ENCODE peak calls at places on chromosomes 1 and 21, in five cellular contexts. One of them, this sample, is unnamed.

GRCh38 chr21:10466200-10466599 is 55.2 kb upstream of the TPTE start:
- DNase-seq in coronary artery: no peak
- DNase-seq in colonic mucosa: no peak
- DNase-seq in cardiac muscle cell: no peak
- DNase-seq in fibroblast of lung: no peak
- DNase-seq in this sample: no peak

GRCh38 chr1:55287732-55288131 is 72.6 kb upstream of the USP24 start:
- DNase-seq in colonic mucosa: no peak
- DNase-seq in coronary artery: no peak
- DNase-seq in fibroblast of lung: no peak
- DNase-seq in cardiac muscle cell: no peak
- DNase-seq in this sample: no peak

GRCh38 chr1:227131193-227131592 is 187.1 kb downstream of the CDC42BPA start:
- DNase-seq in fibroblast of lung: peak; percentile 57
- DNase-seq in colonic mucosa: no peak
- DNase-seq in coronary artery: no peak
- DNase-seq in cardiac muscle cell: peak; percentile 63
- DNase-seq in this sample: no peak

GRCh38 chr1:226111865-226112395 is 49.4 kb downstream of the H3-3A start:
- DNase-seq in fibroblast of lung: no peak
- DNase-seq in cardiac muscle cell: no peak
- DNase-seq in coronary artery: no peak
- DNase-seq in colonic mucosa: no peak
- DNase-seq in this sample: no peak

GRCh38 chr1:110619412-110620249 is 13.5 kb upstream of the KCNA2 start:
- DNase-seq in colonic mucosa: peak; percentile 78
- DNase-seq in coronary artery: no peak
- DNase-seq in cardiac muscle cell: peak; percentile 89
- DNase-seq in fibroblast of lung: peak; percentile 64
- DNase-seq in this sample: no peak

GRCh38 chr1:98523256-98523655 is 138.3 kb upstream of the SNX7 start:
- DNase-seq in fibroblast of lung: no peak
- DNase-seq in coronary artery: no peak
- DNase-seq in cardiac muscle cell: no peak
- DNase-seq in colonic mucosa: no peak
- DNase-seq in this sample: no peak

GRCh38 chr21:44911384-44912157 is 9.1 kb downstream of the ITGB2 start:
- DNase-seq in fibroblast of lung: no peak
- DNase-seq in colonic mucosa: peak; percentile 88
- DNase-seq in cardiac muscle cell: no peak
- DNase-seq in coronary artery: no peak
- DNase-seq in this sample: no peak

GRCh38 chr21:44940116-44940631 is 345 bp downstream of the SLX9 start:
- DNase-seq in colonic mucosa: no peak
- DNase-seq in cardiac muscle cell: no peak
- DNase-seq in fibroblast of lung: no peak
- DNase-seq in coronary artery: no peak
- DNase-seq in this sample: no peak

GRCh38 chr1:12549460-12550349 is 68.3 kb downstream of the DHRS3 start:
- DNase-seq in colonic mucosa: peak; percentile 79
- DNase-seq in coronary artery: peak; percentile 88
- DNase-seq in cardiac muscle cell: peak; percentile 80
- DNase-seq in fibroblast of lung: peak; percentile 74
- DNase-seq in this sample: no peak

GRCh38 chr1:157505481-157506272 is 46.6 kb downstream of the FCRL5 start:
- DNase-seq in cardiac muscle cell: peak; percentile 70
- DNase-seq in coronary artery: no peak
- DNase-seq in fibroblast of lung: peak; percentile 47
- DNase-seq in colonic mucosa: peak; percentile 69
- DNase-seq in this sample: no peak

GRCh38 chr1:201562659-201563405 is 23.9 kb downstream of the NAV1 start:
- DNase-seq in coronary artery: peak; percentile 66
- DNase-seq in colonic mucosa: no peak
- DNase-seq in fibroblast of lung: peak; percentile 77
- DNase-seq in cardiac muscle cell: peak; percentile 71
- DNase-seq in this sample: no peak

GRCh38 chr1:160779662-160780397 is 16.1 kb upstream of the LY9 start:
- DNase-seq in coronary artery: no peak
- DNase-seq in colonic mucosa: peak; percentile 38
- DNase-seq in cardiac muscle cell: peak; percentile 7
- DNase-seq in fibroblast of lung: no peak
- DNase-seq in this sample: no peak

GRCh38 chr1:199312626-199313025 is 673.8 kb downstream of the PTPRC start:
- DNase-seq in coronary artery: no peak
- DNase-seq in fibroblast of lung: no peak
- DNase-seq in colonic mucosa: no peak
- DNase-seq in cardiac muscle cell: no peak
- DNase-seq in this sample: no peak

GRCh38 chr21:28018741-28019669 is 973.7 kb downstream of the LTN1 start:
- DNase-seq in coronary artery: no peak
- DNase-seq in fibroblast of lung: peak; percentile 13
- DNase-seq in cardiac muscle cell: peak; percentile 12
- DNase-seq in colonic mucosa: no peak
- DNase-seq in this sample: no peak

GRCh38 chr1:208242829-208243521 is 1.2 kb downstream of the PLXNA2 start:
- DNase-seq in fibroblast of lung: peak; percentile 29
- DNase-seq in colonic mucosa: no peak
- DNase-seq in coronary artery: no peak
- DNase-seq in cardiac muscle cell: no peak
- DNase-seq in this sample: no peak

GRCh38 chr21:35988396-35989140 is 71.8 kb downstream of the SETD4 start:
- DNase-seq in coronary artery: no peak
- DNase-seq in fibroblast of lung: no peak
- DNase-seq in colonic mucosa: no peak
- DNase-seq in cardiac muscle cell: no peak
- DNase-seq in this sample: no peak

GRCh38 chr1:24996983-24997893 is 67.2 kb upstream of the RUNX3 start:
- DNase-seq in cardiac muscle cell: no peak
- DNase-seq in fibroblast of lung: no peak
- DNase-seq in colonic mucosa: no peak
- DNase-seq in coronary artery: no peak
- DNase-seq in this sample: no peak

GRCh38 chr1:201686709-201687455 is 142.1 kb upstream of the IPO9 start:
- DNase-seq in colonic mucosa: peak; percentile 66
- DNase-seq in cardiac muscle cell: no peak
- DNase-seq in fibroblast of lung: no peak
- DNase-seq in coronary artery: no peak
- DNase-seq in this sample: no peak

GRCh38 chr1:2845874-2846273 is 44.4 kb upstream of the TTC34 start:
- DNase-seq in cardiac muscle cell: no peak
- DNase-seq in colonic mucosa: no peak
- DNase-seq in fibroblast of lung: no peak
- DNase-seq in coronary artery: no peak
- DNase-seq in this sample: no peak

GRCh38 chr1:27166929-27167328 is 12.0 kb upstream of the SLC9A1 start:
- DNase-seq in colonic mucosa: no peak
- DNase-seq in fibroblast of lung: no peak
- DNase-seq in cardiac muscle cell: no peak
- DNase-seq in coronary artery: no peak
- DNase-seq in this sample: no peak

GRCh38 chr1:27166351-27166802 is 11.5 kb upstream of the SLC9A1 start:
- DNase-seq in colonic mucosa: no peak
- DNase-seq in cardiac muscle cell: no peak
- DNase-seq in coronary artery: no peak
- DNase-seq in fibroblast of lung: no peak
- DNase-seq in this sample: no peak

GRCh38 chr1:27161594-27161993 is 6.7 kb upstream of the SLC9A1 start:
- DNase-seq in cardiac muscle cell: no peak
- DNase-seq in coronary artery: no peak
- DNase-seq in fibroblast of lung: no peak
- DNase-seq in colonic mucosa: peak; percentile 55
- DNase-seq in this sample: no peak

GRCh38 chr1:27162090-27162489 is 7.2 kb upstream of the SLC9A1 start:
- DNase-seq in cardiac muscle cell: no peak
- DNase-seq in coronary artery: no peak
- DNase-seq in colonic mucosa: no peak
- DNase-seq in fibroblast of lung: no peak
- DNase-seq in this sample: no peak

DNA sequence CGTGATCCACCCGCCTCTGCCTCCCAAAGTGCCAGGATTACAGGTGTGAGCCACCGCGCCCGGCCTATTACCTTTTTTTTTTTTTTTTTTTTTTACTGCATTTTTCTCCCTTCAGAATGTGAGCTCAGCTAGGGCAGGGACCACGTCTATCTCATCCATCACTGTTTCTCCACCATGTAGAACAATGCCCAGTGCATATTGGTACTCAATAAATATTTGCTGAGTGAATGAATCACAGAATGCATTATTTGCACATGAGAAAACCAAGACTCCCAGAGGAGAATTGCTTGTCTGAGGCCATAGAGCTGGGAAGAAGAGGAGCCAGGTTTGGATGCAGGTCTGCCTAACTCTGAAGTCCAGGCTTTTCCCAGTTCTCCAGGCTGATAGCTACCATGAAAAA is 8.2 kb upstream of the SLC9A1 start:
- DNase-seq in cardiac muscle cell: no peak
- DNase-seq in colonic mucosa: no peak
- DNase-seq in coronary artery: no peak
- DNase-seq in fibroblast of lung: no peak
- DNase-seq in this sample: no peak
- H3K27ac ChIP-seq in cardiac muscle cell: no peak overlapping the region
- H3K27ac ChIP-seq in colonic mucosa: no peak overlapping the region
- H3K27ac ChIP-seq in coronary artery: no peak overlapping the region
- H3K27ac ChIP-seq in fibroblast of lung: no peak overlapping the region
- H3K27ac ChIP-seq in this sample: no peak overlapping the region

GRCh38 chr1:76866566-76866965 is 714 bp upstream of the ST6GALNAC5 start:
- DNase-seq in coronary artery: no peak
- DNase-seq in cardiac muscle cell: peak; percentile 59
- DNase-seq in colonic mucosa: no peak
- DNase-seq in fibroblast of lung: no peak
- DNase-seq in this sample: no peak

GRCh38 chr1:76862447-76862846 is 4.8 kb upstream of the ST6GALNAC5 start:
- DNase-seq in fibroblast of lung: peak; percentile 65
- DNase-seq in coronary artery: no peak
- DNase-seq in colonic mucosa: no peak
- DNase-seq in cardiac muscle cell: no peak
- DNase-seq in this sample: no peak

GRCh38 chr1:76867342-76868130 is at the start of gene ST6GALNAC5:
- DNase-seq in cardiac muscle cell: peak; percentile 48
- DNase-seq in fibroblast of lung: peak; percentile 38
- DNase-seq in colonic mucosa: peak; percentile 17
- DNase-seq in coronary artery: no peak
- DNase-seq in this sample: no peak

GRCh38 chr1:76865696-76866291 is 1.5 kb upstream of the ST6GALNAC5 start:
- DNase-seq in cardiac muscle cell: no peak
- DNase-seq in colonic mucosa: no peak
- DNase-seq in fibroblast of lung: no peak
- DNase-seq in coronary artery: no peak
- DNase-seq in this sample: no peak

DNA sequence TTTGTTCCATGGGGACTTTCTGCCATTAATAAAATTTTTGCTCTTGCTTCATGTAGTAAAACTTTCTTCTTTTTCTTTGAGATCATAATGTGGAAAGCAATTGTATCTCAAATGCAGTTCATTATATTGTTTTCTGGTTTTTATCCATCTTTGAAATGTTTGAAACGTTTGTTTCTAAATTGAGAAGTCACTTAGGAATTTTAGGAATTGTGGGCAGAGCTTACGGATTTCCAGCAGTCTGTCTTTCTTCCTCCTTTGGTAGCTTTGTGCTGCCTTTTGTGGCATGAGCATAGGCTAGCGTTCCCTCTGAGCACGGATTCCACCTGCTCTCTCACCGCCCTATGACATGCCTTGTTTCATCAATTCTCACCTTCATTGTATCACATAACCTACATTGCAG is 2.9 kb upstream of the ST6GALNAC5 start:
- DNase-seq in coronary artery: no peak
- DNase-seq in fibroblast of lung: no peak
- DNase-seq in colonic mucosa: no peak
- DNase-seq in cardiac muscle cell: no peak
- DNase-seq in this sample: no peak
- H3K27ac ChIP-seq in coronary artery: peak overlapping the region; percentile 89
- H3K27ac ChIP-seq in fibroblast of lung: no peak overlapping the region
- H3K27ac ChIP-seq in colonic mucosa: no peak overlapping the region
- H3K27ac ChIP-seq in cardiac muscle cell: no peak overlapping the region
- H3K27ac ChIP-seq in this sample: no peak overlapping the region

DNA sequence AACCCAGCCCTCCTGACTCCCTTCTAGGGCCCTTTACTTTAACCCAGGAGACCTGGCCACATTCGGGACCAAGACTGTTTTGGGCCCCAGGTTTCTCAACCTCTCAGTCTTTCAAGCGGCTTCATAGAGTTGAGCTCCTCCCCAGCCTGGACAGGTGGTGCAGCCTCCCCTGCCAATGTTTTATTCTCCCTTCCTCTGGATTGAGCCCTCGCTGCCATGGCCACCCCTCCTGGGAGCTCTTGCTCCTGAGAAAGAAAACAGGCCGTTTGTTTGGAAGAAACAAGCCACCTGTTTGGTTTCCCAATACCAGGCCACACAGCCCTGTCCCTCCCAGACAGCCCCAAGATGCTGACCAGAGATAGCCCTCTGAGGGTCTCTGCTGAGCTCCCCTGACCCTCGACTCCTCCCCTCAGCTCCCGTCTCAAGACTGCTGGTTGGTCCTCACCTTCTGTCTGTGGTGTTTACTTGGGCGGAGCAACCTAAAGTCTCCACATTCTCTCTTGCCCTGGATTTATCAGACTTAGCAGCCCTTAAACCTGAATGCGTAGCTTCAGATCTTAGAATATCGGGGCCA is 3.3 kb downstream of the TMEM51 start:
- DNase-seq in fibroblast of lung: no peak
- DNase-seq in cardiac muscle cell: no peak
- DNase-seq in coronary artery: no peak
- DNase-seq in colonic mucosa: no peak
- DNase-seq in this sample: no peak
- H3K27ac ChIP-seq in fibroblast of lung: peak overlapping the region; percentile 59
- H3K27ac ChIP-seq in cardiac muscle cell: no peak overlapping the region
- H3K27ac ChIP-seq in coronary artery: no peak overlapping the region
- H3K27ac ChIP-seq in colonic mucosa: peak overlapping the region; percentile 41
- H3K27ac ChIP-seq in this sample: peak overlapping the region; percentile 96

GRCh38 chr1:13754003-13754402 is 54.0 kb downstream of the PRDM2 start:
- DNase-seq in cardiac muscle cell: no peak
- DNase-seq in coronary artery: no peak
- DNase-seq in fibroblast of lung: no peak
- DNase-seq in colonic mucosa: no peak
- DNase-seq in this sample: no peak

GRCh38 chr1:13754510-13755103 is 54.6 kb downstream of the PRDM2 start:
- DNase-seq in colonic mucosa: no peak
- DNase-seq in fibroblast of lung: no peak
- DNase-seq in cardiac muscle cell: no peak
- DNase-seq in coronary artery: no peak
- DNase-seq in this sample: no peak

GRCh38 chr1:13751458-13751871 is 51.5 kb downstream of the PRDM2 start:
- DNase-seq in colonic mucosa: no peak
- DNase-seq in coronary artery: no peak
- DNase-seq in fibroblast of lung: no peak
- DNase-seq in cardiac muscle cell: no peak
- DNase-seq in this sample: no peak

GRCh38 chr1:13751985-13752384 is 52.0 kb downstream of the PRDM2 start:
- DNase-seq in fibroblast of lung: no peak
- DNase-seq in cardiac muscle cell: no peak
- DNase-seq in colonic mucosa: no peak
- DNase-seq in coronary artery: no peak
- DNase-seq in this sample: no peak

DNA sequence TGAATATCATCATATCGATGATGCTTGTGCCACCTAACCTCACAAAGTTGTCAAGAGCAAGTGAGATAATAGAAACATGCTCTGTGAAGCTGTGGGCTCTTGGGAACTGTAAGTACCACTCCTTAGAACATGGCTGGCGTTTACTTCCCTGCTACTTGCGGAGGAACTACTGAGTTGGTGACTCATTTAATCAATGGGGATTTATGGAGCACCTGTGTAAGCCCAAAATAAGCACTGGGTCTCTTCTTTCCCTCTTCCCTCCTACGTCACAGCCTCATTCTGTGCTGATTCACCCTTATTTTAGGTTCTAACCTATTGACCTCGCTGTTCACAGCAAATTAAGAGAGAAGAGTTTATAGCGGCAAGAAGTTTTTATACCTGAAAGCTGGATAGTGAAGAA is 52.9 kb downstream of the PRDM2 start:
- DNase-seq in colonic mucosa: no peak
- DNase-seq in cardiac muscle cell: no peak
- DNase-seq in fibroblast of lung: no peak
- DNase-seq in coronary artery: no peak
- DNase-seq in this sample: no peak
- H3K27ac ChIP-seq in colonic mucosa: no peak overlapping the region
- H3K27ac ChIP-seq in cardiac muscle cell: no peak overlapping the region
- H3K27ac ChIP-seq in fibroblast of lung: no peak overlapping the region
- H3K27ac ChIP-seq in coronary artery: no peak overlapping the region
- H3K27ac ChIP-seq in this sample: no peak overlapping the region